ENCODE peak calls at places on chromosomes 3 and 15, in five cellular contexts. D is A549, I is stomach, H is sigmoid colon, U is SK-N-SH. R is an unnamed sample.

GRCh38 chr3:73294532-73294931 is 233.1 kb downstream of the EBLN2 start:
- DNase-seq in I (no peak), U (no peak), D (no peak), H (no peak), R (no peak)

GRCh38 chr3:10335190-10335738 is 14.4 kb upstream of the SEC13 start:
- DNase-seq in D (no peak), U (no peak), H (no peak), I (no peak), R (no peak)

GRCh38 chr15:71892335-71892734 is 82.0 kb downstream of the NR2E3 start:
- DNase-seq in I (no peak), D (no peak), H (no peak), U (no peak), R (no peak)

GRCh38 chr15:36506733-36507356 is 72.6 kb upstream of the CDIN1 start:
- DNase-seq in H (no peak), I (no peak), U (no peak), D (no peak), R (no peak)

GRCh38 chr3:192706272-192706671 is 21.1 kb downstream of the FGF12 start:
- DNase-seq in U (no peak), D (no peak), I (no peak), H (no peak), R (no peak)

GRCh38 chr3:159451067-159451466 is 537.6 kb upstream of the IL12A start:
- DNase-seq in D (no peak), H (no peak), U (no peak), I (no peak), R (no peak)

GRCh38 chr15:76866716-76867321 is 38.3 kb downstream of the SCAPER start:
- DNase-seq in I (no peak), U (peak; percentile 29), H (no peak), D (peak; percentile 52), R (no peak)

GRCh38 chr3:123773681-123774431 is 110.3 kb downstream of the MYLK start:
- DNase-seq in H (peak; percentile 77), D (no peak), U (peak; percentile 58), I (no peak), R (peak; percentile 79)

GRCh38 chr3:158111861-158112260 is 2.0 kb downstream of the RSRC1 start:
- DNase-seq in H (no peak), U (no peak), I (no peak), D (no peak), R (no peak)

GRCh38 chr3:152376351-152377183 is 107.8 kb downstream of the MBNL1 start:
- DNase-seq in U (no peak), H (no peak), D (peak; percentile 72), I (no peak), R (no peak)

GRCh38 chr3:85808750-85809149 is 850.0 kb downstream of the CADM2 start:
- DNase-seq in I (no peak), H (no peak), D (no peak), U (no peak), R (no peak)

GRCh38 chr3:141421639-141422319 is 53.5 kb downstream of the ZBTB38 start:
- DNase-seq in D (peak; percentile 85), U (no peak), H (no peak), I (no peak), R (no peak)

GRCh38 chr15:58267026-58267425 is 128.8 kb downstream of the AQP9 start:
- DNase-seq in U (no peak), H (no peak), I (no peak), D (no peak), R (no peak)

GRCh38 chr3:126353694-126354321 is 3.4 kb downstream of the KLF15 start:
- DNase-seq in I (no peak), U (no peak), D (no peak), H (peak; percentile 66), R (peak; percentile 63)

GRCh38 chr15:45146405-45146804 is 16.6 kb downstream of the DUOX1 start:
- DNase-seq in U (no peak), H (no peak), D (no peak), I (no peak), R (no peak)

GRCh38 chr3:143585720-143586456 is 262.4 kb downstream of the SLC9A9 start:
- DNase-seq in U (no peak), D (no peak), I (no peak), H (no peak), R (no peak)

GRCh38 chr3:194879991-194880939 is 194.6 kb downstream of the FAM43A start:
- DNase-seq in I (peak; percentile 77), D (no peak), U (peak; percentile 73), H (no peak), R (no peak)

GRCh38 chr15:77493324-77493907 is 72.7 kb downstream of the HMG20A start:
- DNase-seq in I (no peak), U (no peak), D (no peak), H (no peak), R (no peak)

GRCh38 chr3:71754610-71755253 is 1.1 kb downstream of the GPR27 start:
- DNase-seq in D (no peak), U (no peak), H (no peak), I (no peak), R (no peak)

GRCh38 chr3:139286825-139287224 is 57.0 kb upstream of the MRPS22 start:
- DNase-seq in I (no peak), H (no peak), D (no peak), U (no peak), R (no peak)

GRCh38 chr3:139287557-139287956 is 56.3 kb upstream of the MRPS22 start:
- DNase-seq in I (no peak), U (no peak), H (no peak), D (no peak), R (no peak)

GRCh38 chr3:139289866-139290524 is 53.8 kb upstream of the MRPS22 start:
- DNase-seq in H (no peak), I (no peak), U (peak; percentile 60), D (no peak), R (no peak)

GRCh38 chr3:139286241-139286640 is 57.6 kb upstream of the MRPS22 start:
- DNase-seq in U (no peak), I (no peak), D (no peak), H (no peak), R (no peak)

DNA sequence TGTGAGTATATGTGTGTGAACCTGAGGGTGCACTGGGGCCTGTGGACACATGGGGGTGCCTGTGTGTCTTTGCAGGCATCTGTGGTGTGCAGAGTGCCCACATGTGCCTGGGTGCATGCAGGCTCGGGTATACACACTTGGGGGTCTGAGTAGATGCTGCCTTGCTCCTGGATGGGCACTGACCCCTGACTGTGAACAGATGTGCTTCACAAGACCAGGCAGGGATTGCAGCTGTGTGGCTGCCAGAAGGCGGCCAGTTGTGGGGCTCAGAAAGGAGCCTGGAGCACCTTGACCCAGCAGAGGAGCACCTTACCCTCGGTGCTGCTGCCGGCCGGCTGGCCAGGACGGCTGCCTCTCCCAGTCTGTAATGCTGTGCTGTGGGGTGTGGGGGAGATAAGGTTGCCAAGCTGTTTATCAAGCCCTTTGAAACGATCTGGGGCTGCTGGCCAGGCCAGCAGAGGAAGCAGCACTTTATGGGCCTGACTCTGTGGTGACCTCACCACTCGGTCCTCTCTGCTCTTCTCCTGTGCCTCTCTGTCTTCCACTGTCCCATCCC is 55.5 kb upstream of the MRPS22 start:
- DNase-seq in U (peak; percentile 47), D (no peak), H (no peak), I (peak; percentile 35), R (no peak)
- TF ChIP-seq EP300 in U (no peak), D (no peak), H (no peak), I (no peak), R (no peak)

GRCh38 chr3:12627371-12627770 is 36.5 kb downstream of the RAF1 start:
- DNase-seq in U (no peak), H (no peak), D (no peak), I (no peak), R (no peak)
- H3K4me1 ChIP-seq in U (peaks cover 11% of the 10 kb centered on the region), H (peaks cover 73% of the 10 kb centered on the region), D (peaks cover 7% of the 10 kb centered on the region), I (peaks cover 87% of the 10 kb centered on the region), R (peaks cover 32% of the 10 kb centered on the region)

GRCh38 chr15:63044077-63044644 is 1.6 kb downstream of the TPM1 start:
- DNase-seq in H (no peak), I (no peak), U (no peak), D (no peak), R (no peak)

GRCh38 chr15:63047792-63048114 is 5.2 kb downstream of the TPM1 start:
- DNase-seq in U (no peak), D (no peak), I (no peak), H (no peak), R (no peak)

GRCh38 chr15:63046927-63047760 is 4.6 kb downstream of the TPM1 start:
- DNase-seq in H (no peak), I (no peak), U (no peak), D (peak; percentile 49), R (no peak)

GRCh38 chr15:63044645-63045437 is 2.3 kb downstream of the TPM1 start:
- DNase-seq in H (peak; percentile 87), U (no peak), D (peak; percentile 67), I (no peak), R (no peak)

GRCh38 chr15:63045438-63046278 is 3.1 kb downstream of the TPM1 start:
- DNase-seq in U (no peak), H (no peak), I (no peak), D (no peak), R (no peak)
- H3K27ac ChIP-seq in U (peak overlapping the region; percentile 91), H (peak overlapping the region; percentile 99), I (no peak overlapping the region), D (peak overlapping the region; percentile 94), R (no peak overlapping the region)

DNA sequence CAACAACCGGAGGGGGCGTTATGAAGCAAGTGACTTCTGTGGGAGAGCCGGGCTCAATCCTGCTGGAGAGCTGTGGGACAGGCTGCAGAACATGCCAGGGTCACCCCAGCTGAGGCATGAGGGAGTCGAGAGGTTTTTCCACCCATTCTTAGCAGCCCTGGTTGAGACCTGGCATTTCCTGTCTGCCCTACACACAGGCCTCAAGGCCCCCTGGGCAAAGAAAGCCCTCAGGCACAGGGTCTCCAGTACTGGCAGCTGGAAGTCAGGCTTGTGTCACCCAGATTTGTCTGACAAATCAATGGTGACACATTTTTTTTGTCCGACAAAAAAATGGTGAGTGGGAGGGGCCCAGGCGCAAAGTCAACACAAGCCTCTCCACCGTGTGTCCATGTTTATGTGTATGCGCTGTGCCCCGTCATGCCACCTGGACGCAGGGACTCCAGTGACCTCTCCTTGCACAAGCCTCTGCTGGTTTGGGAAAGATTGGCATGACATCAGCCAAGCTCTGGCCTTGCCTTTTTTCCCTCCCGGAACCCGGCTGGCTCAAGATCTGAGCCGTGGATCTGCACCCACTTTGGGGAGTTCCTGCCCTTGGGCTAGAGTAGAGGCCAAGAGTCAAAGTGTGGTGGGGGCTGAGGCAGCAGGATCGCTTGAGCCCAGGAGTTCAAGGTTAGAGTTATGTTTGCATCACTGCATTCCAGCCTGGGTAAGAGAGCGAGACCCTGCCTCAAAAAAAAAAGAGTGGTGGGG is 20.8 kb upstream of the ALAS1 start:
- DNase-seq in H (peak; percentile 46), I (peak; percentile 72), D (no peak), U (peak; percentile 28), R (no peak)
- TF ChIP-seq EP300 in H (no peak), I (no peak), D (no peak), U (no peak), R (no peak)

R was measured in suprapubic skin.